ENCODE peak calls at places on chromosomes 4 and X, in four cellular contexts. One of them, this sample, is unnamed.

GRCh38 chr4:34974313-34974680 is 1270.0 kb downstream of the ARAP2 start:
- DNase-seq in BJ: no peak
- DNase-seq in activated CD4-positive, CD25-positive, alpha-beta regulatory T cell treated with anti-CD3 and anti-CD28 coated beads, Interleukin-2, amount 50 U/mL, for 72 hours: no peak
- DNase-seq in lower lobe of right lung: no peak
- DNase-seq in this sample: no peak

GRCh38 chrX:50402886-50403285 is 67.7 kb downstream of the DGKK start:
- DNase-seq in BJ: no peak
- DNase-seq in activated CD4-positive, CD25-positive, alpha-beta regulatory T cell treated with anti-CD3 and anti-CD28 coated beads, Interleukin-2, amount 50 U/mL, for 72 hours: no peak
- DNase-seq in lower lobe of right lung: no peak
- DNase-seq in this sample: no peak

GRCh38 chr4:48796191-48796926 is 16.3 kb upstream of the FRYL start:
- DNase-seq in BJ: no peak
- DNase-seq in activated CD4-positive, CD25-positive, alpha-beta regulatory T cell treated with anti-CD3 and anti-CD28 coated beads, Interleukin-2, amount 50 U/mL, for 72 hours: no peak
- DNase-seq in lower lobe of right lung: no peak
- DNase-seq in this sample: no peak

GRCh38 chr4:20370284-20370683 is 118.6 kb downstream of the SLIT2 start:
- DNase-seq in BJ: no peak
- DNase-seq in activated CD4-positive, CD25-positive, alpha-beta regulatory T cell treated with anti-CD3 and anti-CD28 coated beads, Interleukin-2, amount 50 U/mL, for 72 hours: no peak
- DNase-seq in lower lobe of right lung: no peak
- DNase-seq in this sample: no peak

GRCh38 chr4:41418444-41418843 is 119.5 kb upstream of the LIMCH1 start:
- DNase-seq in BJ: peak; percentile 79
- DNase-seq in activated CD4-positive, CD25-positive, alpha-beta regulatory T cell treated with anti-CD3 and anti-CD28 coated beads, Interleukin-2, amount 50 U/mL, for 72 hours: no peak
- DNase-seq in lower lobe of right lung: no peak
- DNase-seq in this sample: peak; percentile 50

GRCh38 chr4:38950159-38950558 is 82.0 kb downstream of the TMEM156 start:
- DNase-seq in BJ: no peak
- DNase-seq in activated CD4-positive, CD25-positive, alpha-beta regulatory T cell treated with anti-CD3 and anti-CD28 coated beads, Interleukin-2, amount 50 U/mL, for 72 hours: no peak
- DNase-seq in lower lobe of right lung: no peak
- DNase-seq in this sample: no peak

GRCh38 chr4:105548483-105548882 is 3.9 kb upstream of the ARHGEF38 start:
- DNase-seq in BJ: no peak
- DNase-seq in activated CD4-positive, CD25-positive, alpha-beta regulatory T cell treated with anti-CD3 and anti-CD28 coated beads, Interleukin-2, amount 50 U/mL, for 72 hours: no peak
- DNase-seq in lower lobe of right lung: no peak
- DNase-seq in this sample: no peak

GRCh38 chrX:28590394-28590793 is 3.1 kb downstream of the IL1RAPL1 start:
- DNase-seq in BJ: no peak
- DNase-seq in activated CD4-positive, CD25-positive, alpha-beta regulatory T cell treated with anti-CD3 and anti-CD28 coated beads, Interleukin-2, amount 50 U/mL, for 72 hours: no peak
- DNase-seq in lower lobe of right lung: no peak
- DNase-seq in this sample: no peak

GRCh38 chr4:2354127-2354526 is 64.3 kb downstream of the ZFYVE28 start:
- DNase-seq in BJ: no peak
- DNase-seq in activated CD4-positive, CD25-positive, alpha-beta regulatory T cell treated with anti-CD3 and anti-CD28 coated beads, Interleukin-2, amount 50 U/mL, for 72 hours: no peak
- DNase-seq in lower lobe of right lung: peak; percentile 28
- DNase-seq in this sample: peak; percentile 49

GRCh38 chr4:182826391-182826790 is 90.8 kb downstream of the DCTD start:
- DNase-seq in BJ: no peak
- DNase-seq in activated CD4-positive, CD25-positive, alpha-beta regulatory T cell treated with anti-CD3 and anti-CD28 coated beads, Interleukin-2, amount 50 U/mL, for 72 hours: no peak
- DNase-seq in lower lobe of right lung: no peak
- DNase-seq in this sample: no peak

GRCh38 chrX:1884446-1884845 is 269.6 kb downstream of the ASMT start:
- DNase-seq in BJ: no peak
- DNase-seq in activated CD4-positive, CD25-positive, alpha-beta regulatory T cell treated with anti-CD3 and anti-CD28 coated beads, Interleukin-2, amount 50 U/mL, for 72 hours: no peak
- DNase-seq in lower lobe of right lung: no peak
- DNase-seq in this sample: no peak

GRCh38 chrX:119410027-119410819 is 11.1 kb downstream of the SLC25A43 start:
- DNase-seq in BJ: peak; percentile 85
- DNase-seq in activated CD4-positive, CD25-positive, alpha-beta regulatory T cell treated with anti-CD3 and anti-CD28 coated beads, Interleukin-2, amount 50 U/mL, for 72 hours: no peak
- DNase-seq in lower lobe of right lung: peak; percentile 75
- DNase-seq in this sample: no peak

GRCh38 chr4:145739840-145740239 is 59.9 kb downstream of the C4orf51 start:
- DNase-seq in BJ: no peak
- DNase-seq in activated CD4-positive, CD25-positive, alpha-beta regulatory T cell treated with anti-CD3 and anti-CD28 coated beads, Interleukin-2, amount 50 U/mL, for 72 hours: no peak
- DNase-seq in lower lobe of right lung: no peak
- DNase-seq in this sample: no peak

GRCh38 chrX:66544181-66544580 is 94.7 kb downstream of the EDA2R start:
- DNase-seq in BJ: no peak
- DNase-seq in activated CD4-positive, CD25-positive, alpha-beta regulatory T cell treated with anti-CD3 and anti-CD28 coated beads, Interleukin-2, amount 50 U/mL, for 72 hours: no peak
- DNase-seq in lower lobe of right lung: no peak
- DNase-seq in this sample: no peak

GRCh38 chr4:7938513-7939376 is 916 bp downstream of the AFAP1 start:
- DNase-seq in BJ: no peak
- DNase-seq in activated CD4-positive, CD25-positive, alpha-beta regulatory T cell treated with anti-CD3 and anti-CD28 coated beads, Interleukin-2, amount 50 U/mL, for 72 hours: no peak
- DNase-seq in lower lobe of right lung: peak; percentile 56
- DNase-seq in this sample: peak; percentile 79

GRCh38 chr4:78581626-78582025 is 30.1 kb downstream of the ANXA3 start:
- DNase-seq in BJ: no peak
- DNase-seq in activated CD4-positive, CD25-positive, alpha-beta regulatory T cell treated with anti-CD3 and anti-CD28 coated beads, Interleukin-2, amount 50 U/mL, for 72 hours: no peak
- DNase-seq in lower lobe of right lung: no peak
- DNase-seq in this sample: no peak

GRCh38 chrX:6545712-6546111 is 10.8 kb upstream of the VCX3A start:
- DNase-seq in BJ: no peak
- DNase-seq in activated CD4-positive, CD25-positive, alpha-beta regulatory T cell treated with anti-CD3 and anti-CD28 coated beads, Interleukin-2, amount 50 U/mL, for 72 hours: no peak
- DNase-seq in lower lobe of right lung: no peak
- DNase-seq in this sample: no peak

GRCh38 chr4:159723341-159724048 is 620.6 kb downstream of the RAPGEF2 start:
- DNase-seq in BJ: no peak
- DNase-seq in activated CD4-positive, CD25-positive, alpha-beta regulatory T cell treated with anti-CD3 and anti-CD28 coated beads, Interleukin-2, amount 50 U/mL, for 72 hours: no peak
- DNase-seq in lower lobe of right lung: no peak
- DNase-seq in this sample: no peak

GRCh38 chrX:21958888-21959287 is 18.4 kb downstream of the SMS start:
- DNase-seq in BJ: no peak
- DNase-seq in activated CD4-positive, CD25-positive, alpha-beta regulatory T cell treated with anti-CD3 and anti-CD28 coated beads, Interleukin-2, amount 50 U/mL, for 72 hours: no peak
- DNase-seq in lower lobe of right lung: no peak
- DNase-seq in this sample: no peak

GRCh38 chrX:116277391-116277790 is 106.8 kb downstream of the AGTR2 start:
- DNase-seq in BJ: no peak
- DNase-seq in activated CD4-positive, CD25-positive, alpha-beta regulatory T cell treated with anti-CD3 and anti-CD28 coated beads, Interleukin-2, amount 50 U/mL, for 72 hours: no peak
- DNase-seq in lower lobe of right lung: no peak
- DNase-seq in this sample: no peak

GRCh38 chrX:11967986-11968385 is 170.3 kb upstream of the FRMPD4 start:
- DNase-seq in BJ: no peak
- DNase-seq in activated CD4-positive, CD25-positive, alpha-beta regulatory T cell treated with anti-CD3 and anti-CD28 coated beads, Interleukin-2, amount 50 U/mL, for 72 hours: no peak
- DNase-seq in lower lobe of right lung: no peak
- DNase-seq in this sample: no peak

GRCh38 chr4:186727977-186728519 is 4.4 kb upstream of the FAT1 start:
- DNase-seq in BJ: no peak
- DNase-seq in activated CD4-positive, CD25-positive, alpha-beta regulatory T cell treated with anti-CD3 and anti-CD28 coated beads, Interleukin-2, amount 50 U/mL, for 72 hours: no peak
- DNase-seq in lower lobe of right lung: no peak
- DNase-seq in this sample: no peak

GRCh38 chr4:101019941-101020401 is 327.4 kb downstream of the PPP3CA start:
- DNase-seq in BJ: peak; percentile 19
- DNase-seq in activated CD4-positive, CD25-positive, alpha-beta regulatory T cell treated with anti-CD3 and anti-CD28 coated beads, Interleukin-2, amount 50 U/mL, for 72 hours: no peak
- DNase-seq in lower lobe of right lung: no peak
- DNase-seq in this sample: no peak

GRCh38 chrX:48831909-48832291 is 3.5 kb downstream of the PCSK1N start:
- DNase-seq in BJ: no peak
- DNase-seq in activated CD4-positive, CD25-positive, alpha-beta regulatory T cell treated with anti-CD3 and anti-CD28 coated beads, Interleukin-2, amount 50 U/mL, for 72 hours: no peak
- DNase-seq in lower lobe of right lung: no peak
- DNase-seq in this sample: no peak

GRCh38 chr4:121822796-121823504 is 733 bp downstream of the CCNA2 start:
- DNase-seq in BJ: no peak
- DNase-seq in activated CD4-positive, CD25-positive, alpha-beta regulatory T cell treated with anti-CD3 and anti-CD28 coated beads, Interleukin-2, amount 50 U/mL, for 72 hours: peak; percentile 31
- DNase-seq in lower lobe of right lung: peak; percentile 46
- DNase-seq in this sample: no peak

GRCh38 chr4:179831274-179831673 is 2389.0 kb upstream of the AGA start:
- DNase-seq in BJ: no peak
- DNase-seq in activated CD4-positive, CD25-positive, alpha-beta regulatory T cell treated with anti-CD3 and anti-CD28 coated beads, Interleukin-2, amount 50 U/mL, for 72 hours: no peak
- DNase-seq in lower lobe of right lung: no peak
- DNase-seq in this sample: no peak

GRCh38 chr4:69787879-69788278 is 27.5 kb upstream of the SULT1B1 start:
- DNase-seq in BJ: no peak
- DNase-seq in activated CD4-positive, CD25-positive, alpha-beta regulatory T cell treated with anti-CD3 and anti-CD28 coated beads, Interleukin-2, amount 50 U/mL, for 72 hours: no peak
- DNase-seq in lower lobe of right lung: no peak
- DNase-seq in this sample: no peak

GRCh38 chrX:46574941-46575381 is 1.4 kb downstream of the CHST7 start:
- DNase-seq in BJ: no peak
- DNase-seq in activated CD4-positive, CD25-positive, alpha-beta regulatory T cell treated with anti-CD3 and anti-CD28 coated beads, Interleukin-2, amount 50 U/mL, for 72 hours: peak; percentile 47
- DNase-seq in lower lobe of right lung: peak; percentile 55
- DNase-seq in this sample: no peak

GRCh38 chr4:2266181-2266580 is 4.3 kb upstream of the MXD4 start:
- DNase-seq in BJ: no peak
- DNase-seq in activated CD4-positive, CD25-positive, alpha-beta regulatory T cell treated with anti-CD3 and anti-CD28 coated beads, Interleukin-2, amount 50 U/mL, for 72 hours: no peak
- DNase-seq in lower lobe of right lung: no peak
- DNase-seq in this sample: no peak

GRCh38 chr4:567457-568350 is 8.4 kb downstream of the TMEM271 start:
- DNase-seq in BJ: no peak
- DNase-seq in activated CD4-positive, CD25-positive, alpha-beta regulatory T cell treated with anti-CD3 and anti-CD28 coated beads, Interleukin-2, amount 50 U/mL, for 72 hours: no peak
- DNase-seq in lower lobe of right lung: no peak
- DNase-seq in this sample: no peak

GRCh38 chr4:7620814-7621176 is 186.1 kb upstream of the PSAPL1 start:
- DNase-seq in BJ: no peak
- DNase-seq in activated CD4-positive, CD25-positive, alpha-beta regulatory T cell treated with anti-CD3 and anti-CD28 coated beads, Interleukin-2, amount 50 U/mL, for 72 hours: no peak
- DNase-seq in lower lobe of right lung: no peak
- DNase-seq in this sample: peak; percentile 68